ENCODE peak calls at places on chromosomes 1 and 21, in six cellular contexts. F is lower lobe of right lung, J is Karpas-422, L is GM23338, Z is spleen, C is dorsolateral prefrontal cortex. X is an unnamed sample.

GRCh38 chr1:38586993-38587646 is 272.5 kb downstream of the RRAGC start:
- DNase-seq in F (peak; percentile 69), J (peak; percentile 75), L (peak; percentile 86), Z (peak; percentile 87), C (peak; percentile 59), X (no peak)

GRCh38 chr1:28718601-28719331 is 18.0 kb upstream of the YTHDF2 start:
- DNase-seq in F (no peak), J (peak; percentile 36), L (no peak), Z (no peak), C (no peak), X (no peak)

GRCh38 chr1:64265141-64265540 is 61.7 kb downstream of the UBE2U start:
- DNase-seq in F (no peak), J (no peak), L (no peak), Z (no peak), C (no peak), X (no peak)

GRCh38 chr1:221284028-221284427 is 404.8 kb downstream of the HLX start:
- DNase-seq in F (no peak), J (no peak), L (no peak), Z (no peak), C (no peak), X (no peak)

GRCh38 chr1:107141491-107142369 is 891 bp downstream of the NTNG1 start:
- DNase-seq in F (peak; percentile 46), J (peak; percentile 80), L (peak; percentile 73), Z (peak; percentile 78), C (peak; percentile 45), X (peak; percentile 32)

GRCh38 chr1:155127105-155127671 is 488 bp upstream of the EFNA1 start:
- DNase-seq in F (peak; percentile 88), J (no peak), L (peak; percentile 80), Z (peak; percentile 79), C (peak; percentile 86), X (no peak)

GRCh38 chr1:185441608-185442007 is 124.6 kb upstream of the IVNS1ABP start:
- DNase-seq in F (no peak), J (no peak), L (no peak), Z (no peak), C (no peak), X (peak; percentile 66)

GRCh38 chr21:31750843-31751242 is 18.9 kb upstream of the SCAF4 start:
- DNase-seq in F (no peak), J (no peak), L (no peak), Z (no peak), C (no peak), X (no peak)

GRCh38 chr1:227317541-227318002 is 720 bp downstream of the CDC42BPA start:
- DNase-seq in F (peak; percentile 57), J (no peak), L (peak; percentile 82), Z (no peak), C (peak; percentile 67), X (peak; percentile 23)

GRCh38 chr1:91929246-91929645 is 20.0 kb upstream of the BRDT start:
- DNase-seq in F (peak; percentile 53), J (no peak), L (peak; percentile 60), Z (peak; percentile 46), C (no peak), X (no peak)

DNA sequence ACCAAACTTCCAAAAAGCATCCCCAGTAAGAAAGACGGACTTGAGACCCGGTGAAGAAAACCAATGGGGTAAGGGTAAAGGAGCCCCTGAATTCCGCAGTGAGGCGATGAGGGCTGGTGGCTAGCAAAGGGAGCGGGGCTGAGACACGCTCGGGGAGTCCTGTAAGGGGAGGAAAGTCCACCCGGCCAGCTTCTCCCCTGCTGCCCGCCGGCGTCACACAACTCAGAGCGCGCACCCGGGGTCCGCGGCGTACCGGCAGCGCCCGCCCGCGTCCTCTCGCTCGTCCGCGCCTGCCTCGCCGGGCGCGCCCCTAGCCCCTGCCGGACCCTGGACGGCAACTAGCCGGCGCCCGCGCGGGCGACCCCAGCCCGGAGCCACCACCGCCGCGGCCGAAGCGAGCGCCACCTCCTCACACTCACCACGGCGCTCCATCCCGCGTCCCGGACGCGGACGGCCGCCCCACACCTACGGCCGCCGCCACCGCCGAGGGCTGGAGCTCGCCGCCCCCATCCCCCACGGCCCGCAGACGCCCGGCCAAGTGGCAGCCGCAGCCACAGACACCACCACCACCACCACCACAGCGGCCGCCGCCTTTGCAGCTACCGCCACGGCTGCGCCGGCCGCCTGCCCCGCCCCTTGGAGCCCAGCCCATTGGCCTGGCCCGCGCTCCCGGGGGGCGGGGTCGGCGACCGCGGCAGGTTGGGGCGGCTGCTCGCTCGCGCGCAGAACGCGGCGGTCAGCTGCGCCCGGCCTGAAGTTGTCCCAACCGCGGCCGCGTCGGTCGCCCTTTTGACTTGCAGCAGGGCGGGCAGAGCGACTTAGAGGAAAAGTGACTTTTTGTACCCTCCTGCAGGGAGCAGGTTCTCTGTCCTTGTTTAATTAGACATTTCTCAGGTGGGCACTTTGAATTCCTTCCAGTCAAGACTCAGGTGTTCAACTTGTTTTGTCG is 10.0 kb upstream of the ARHGAP29 start:
- DNase-seq in F (peak; percentile 89), J (no peak), L (peak; percentile 89), Z (peak; percentile 91), C (no peak), X (no peak)
- H3K27me3 ChIP-seq in F (no peaks in the 10 kb centered on the region), J (peaks cover 4% of the 10 kb centered on the region), L (peaks cover 88% of the 10 kb centered on the region), Z (peaks cover 78% of the 10 kb centered on the region), C (no peaks in the 10 kb centered on the region), X (no peaks in the 10 kb centered on the region)

GRCh38 chr1:205314986-205315618 is 6.4 kb downstream of the NUAK2 start:
- DNase-seq in F (no peak), J (no peak), L (no peak), Z (no peak), C (no peak), X (no peak)

GRCh38 chr1:205310981-205311704 is 10.4 kb downstream of the NUAK2 start:
- DNase-seq in F (no peak), J (no peak), L (no peak), Z (no peak), C (no peak), X (no peak)

GRCh38 chr1:205313681-205314308 is 7.8 kb downstream of the NUAK2 start:
- DNase-seq in F (peak; percentile 80), J (peak; percentile 67), L (peak; percentile 96), Z (peak; percentile 90), C (peak; percentile 74), X (no peak)

GRCh38 chr1:205316179-205316578 is 5.4 kb downstream of the NUAK2 start:
- DNase-seq in F (no peak), J (no peak), L (no peak), Z (no peak), C (no peak), X (no peak)

GRCh38 chr1:205312866-205313680 is 8.5 kb downstream of the NUAK2 start:
- DNase-seq in F (no peak), J (no peak), L (no peak), Z (no peak), C (no peak), X (no peak)
- H3K4me3 ChIP-seq in F (peak overlapping the region; percentile 35), J (peak overlapping the region; percentile 2), L (peak overlapping the region; percentile 27), Z (peak overlapping the region; percentile 15), C (peak overlapping the region; percentile 31), X (no peak overlapping the region)

DNA sequence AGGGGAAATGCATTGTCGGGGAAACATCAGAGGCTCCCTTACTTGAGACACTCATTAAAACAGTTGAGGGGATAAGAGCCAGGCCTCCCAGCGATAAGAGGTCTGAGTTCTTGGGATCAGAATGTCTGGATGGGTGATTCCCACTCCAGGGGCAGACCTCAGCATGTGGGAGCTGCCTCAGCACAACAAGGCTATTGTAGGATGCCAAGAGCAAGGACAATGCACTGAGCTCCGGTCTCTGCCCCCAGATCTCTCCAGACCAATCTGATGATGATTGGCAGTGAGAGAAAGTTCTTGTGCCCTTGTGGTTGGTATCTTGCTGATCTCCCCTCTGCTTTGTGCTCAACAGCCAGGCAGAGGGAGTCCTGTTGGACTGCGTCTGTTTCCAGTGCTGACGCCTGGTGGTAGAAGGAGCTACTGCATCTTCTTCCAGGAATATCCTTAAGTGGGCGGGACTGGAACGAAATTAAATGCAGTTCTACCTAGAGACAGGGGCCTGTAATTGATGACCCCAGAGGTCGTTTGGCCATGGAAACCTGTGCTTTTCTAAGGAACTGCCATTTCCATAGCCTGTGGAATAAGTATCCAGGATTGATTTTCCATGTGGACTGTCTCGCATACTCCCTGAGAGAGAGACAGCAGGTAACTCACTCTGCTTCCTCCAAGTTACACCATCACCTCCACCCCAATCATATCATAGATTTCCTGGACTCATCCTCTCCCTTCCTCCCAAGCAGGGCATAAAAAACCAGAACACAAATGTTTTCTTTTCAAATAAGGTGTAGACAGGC is 6.7 kb upstream of the ACKR1 start:
- DNase-seq in F (peak; percentile 56), J (peak; percentile 90), L (peak; percentile 92), Z (no peak), C (peak; percentile 73), X (peak; percentile 6)
- H3K27me3 ChIP-seq in F (peaks cover 14% of the 10 kb centered on the region), J (no peaks in the 10 kb centered on the region), L (no peaks in the 10 kb centered on the region), Z (peaks cover 33% of the 10 kb centered on the region), C (no peaks in the 10 kb centered on the region), X (no peaks in the 10 kb centered on the region)

GRCh38 chr1:87451229-87451900 is 122.7 kb downstream of the LMO4 start:
- DNase-seq in F (no peak), J (no peak), L (no peak), Z (no peak), C (no peak), X (no peak)
- H3K4me3 ChIP-seq in F (no peak overlapping the region), J (no peak overlapping the region), L (no peak overlapping the region), Z (no peak overlapping the region), C (no peak overlapping the region), X (no peak overlapping the region)

GRCh38 chr1:166974647-166975345 is 544 bp downstream of the ILDR2 start:
- DNase-seq in F (no peak), J (peak; percentile 60), L (no peak), Z (no peak), C (no peak), X (no peak)

GRCh38 chr1:166972193-166972592 is 3.1 kb downstream of the ILDR2 start:
- DNase-seq in F (no peak), J (no peak), L (no peak), Z (no peak), C (no peak), X (no peak)

GRCh38 chr1:166972827-166973226 is 2.5 kb downstream of the ILDR2 start:
- DNase-seq in F (no peak), J (no peak), L (no peak), Z (no peak), C (no peak), X (no peak)

GRCh38 chr1:166969074-166969677 is 6.2 kb downstream of the ILDR2 start:
- DNase-seq in F (no peak), J (no peak), L (no peak), Z (no peak), C (no peak), X (no peak)

GRCh38 chr1:166971252-166971651 is 4.1 kb downstream of the ILDR2 start:
- DNase-seq in F (no peak), J (no peak), L (no peak), Z (no peak), C (no peak), X (no peak)
- H3K27me3 ChIP-seq in F (peaks cover 42% of the 10 kb centered on the region), J (no peaks in the 10 kb centered on the region), L (peaks cover 45% of the 10 kb centered on the region), Z (peaks cover 80% of the 10 kb centered on the region), C (no peaks in the 10 kb centered on the region), X (peaks cover 15% of the 10 kb centered on the region)